ENCODE peak calls at places on chromosome 17, in seven cellular contexts. F is trophoblast cell, W is H1, K is H9, O is IMR-90, D is mesendoderm, I is neuronal stem cell. G is an unnamed sample.

GRCh38 chr17:16108858-16109257 is 106.5 kb downstream of the NCOR1 start:
- DNase-seq in F (no peak), W (no peak), K (no peak), O (no peak), D (no peak), I (no peak), G (no peak)

GRCh38 chr17:2011421-2012371 is 13.4 kb downstream of the RTN4RL1 start:
- DNase-seq in F (no peak), W (no peak), K (peak), O (no peak), D (peak), I (no peak), G (no peak)

GRCh38 chr17:48131216-48131824 is 23.8 kb downstream of the SNX11 start:
- DNase-seq in F (peak), W (peak), K (peak), O (peak), D (peak), I (peak), G (peak)

GRCh38 chr17:33385713-33386112 is 92.6 kb upstream of the ASIC2 start:
- DNase-seq in F (peak), W (no peak), K (no peak), O (no peak), D (peak), I (no peak), G (no peak)

GRCh38 chr17:44345497-44346026 is 460 bp downstream of the GRN start:
- DNase-seq in F (peak), W (peak), K (peak), O (peak), D (peak), I (peak), G (peak)

GRCh38 chr17:75738218-75738802 is 17.1 kb downstream of the ITGB4 start:
- DNase-seq in F (no peak), W (no peak), K (no peak), O (peak), D (no peak), I (no peak), G (no peak)

GRCh38 chr17:77602062-77602746 is 356.3 kb upstream of the TNRC6C start:
- DNase-seq in F (no peak), W (peak), K (peak), O (peak), D (no peak), I (no peak), G (peak)

GRCh38 chr17:68733241-68734176 is 132.3 kb upstream of the FAM20A start:
- DNase-seq in F (peak), W (no peak), K (peak), O (peak), D (peak), I (peak), G (peak)

GRCh38 chr17:52678211-52678610 is 519.7 kb upstream of the CA10 start:
- DNase-seq in F (peak), W (no peak), K (no peak), O (no peak), D (no peak), I (no peak), G (no peak)

GRCh38 chr17:80292557-80292956 is 31.9 kb downstream of the RNF213 start:
- DNase-seq in F (no peak), W (no peak), K (no peak), O (no peak), D (no peak), I (no peak), G (peak)

GRCh38 chr17:78875331-78875730 is 27.7 kb downstream of the CEP295NL start:
- DNase-seq in F (no peak), W (no peak), K (no peak), O (no peak), D (no peak), I (no peak), G (no peak)

GRCh38 chr17:65455972-65456343 is 105.5 kb downstream of the AXIN2 start:
- DNase-seq in F (no peak), W (peak), K (peak), O (peak), D (peak), I (no peak), G (no peak)

GRCh38 chr17:77728871-77729270 is 229.6 kb upstream of the TNRC6C start:
- DNase-seq in F (no peak), W (peak), K (peak), O (no peak), D (no peak), I (no peak), G (no peak)

GRCh38 chr17:17186551-17187505 is 19.3 kb downstream of the PLD6 start:
- DNase-seq in F (peak), W (no peak), K (no peak), O (no peak), D (peak), I (no peak), G (no peak)

GRCh38 chr17:1003972-1004768 is 7.2 kb downstream of the TIMM22 start:
- DNase-seq in F (no peak), W (no peak), K (no peak), O (no peak), D (no peak), I (no peak), G (peak)

GRCh38 chr17:29166507-29166887 is 13.7 kb downstream of the MYO18A start:
- DNase-seq in F (no peak), W (no peak), K (no peak), O (no peak), D (no peak), I (no peak), G (no peak)

GRCh38 chr17:32267690-32268205 is 2.1 kb downstream of the RHBDL3 start:
- DNase-seq in F (no peak), W (peak), K (peak), O (no peak), D (peak), I (no peak), G (peak)

GRCh38 chr17:76530489-76530814 is 7.1 kb downstream of the CYGB start:
- DNase-seq in F (no peak), W (no peak), K (no peak), O (no peak), D (no peak), I (no peak), G (no peak)

GRCh38 chr17:77160877-77161530 is 20.2 kb downstream of the SEC14L1 start:
- DNase-seq in F (no peak), W (no peak), K (no peak), O (no peak), D (no peak), I (no peak), G (no peak)

GRCh38 chr17:30823425-30823824 is 1.1 kb downstream of the CRLF3 start:
- DNase-seq in F (no peak), W (no peak), K (no peak), O (no peak), D (no peak), I (no peak), G (peak)

GRCh38 chr17:53150101-53150698 is 672.5 kb upstream of the KIF2B start:
- DNase-seq in F (no peak), W (no peak), K (no peak), O (no peak), D (peak), I (no peak), G (no peak)

GRCh38 chr17:17042381-17042736 is at the start of gene MPRIP:
- DNase-seq in F (no peak), W (no peak), K (no peak), O (no peak), D (no peak), I (no peak), G (no peak)

GRCh38 chr17:38879878-38880727 is 10.2 kb downstream of the LASP1 start:
- DNase-seq in F (no peak), W (peak), K (peak), O (peak), D (peak), I (no peak), G (peak)

GRCh38 chr17:21036361-21036881 is 6.4 kb downstream of the USP22 start:
- DNase-seq in F (no peak), W (no peak), K (no peak), O (peak), D (no peak), I (no peak), G (peak)

GRCh38 chr17:410674-411401 is 58.2 kb upstream of the RPH3AL start:
- DNase-seq in F (no peak), W (peak), K (peak), O (peak), D (peak), I (peak), G (peak)

GRCh38 chr17:46915596-46915995 is 7.4 kb upstream of the GOSR2 start:
- DNase-seq in F (peak), W (no peak), K (no peak), O (no peak), D (no peak), I (no peak), G (no peak)

GRCh38 chr17:56521439-56522141 is 71.9 kb upstream of the NOG start:
- DNase-seq in F (no peak), W (peak), K (peak), O (no peak), D (no peak), I (no peak), G (no peak)
- H2AK5ac ChIP-seq in F (no peak), W (no peak), K (no peak), O (no peak), D (no peak), I (no peak), G (no peak)

GRCh38 chr17:64341181-64341580 is 49.5 kb downstream of the PECAM1 start:
- DNase-seq in F (no peak), W (no peak), K (no peak), O (no peak), D (no peak), I (no peak), G (no peak)
- H4K8ac ChIP-seq in F (no peak), W (no peak), K (no peak), O (no peak), D (no peak), I (no peak), G (no peak)

GRCh38 chr17:10757658-10758057 is 27.8 kb upstream of the TMEM220 start:
- DNase-seq in F (no peak), W (no peak), K (no peak), O (no peak), D (no peak), I (no peak), G (no peak)
- H2AK5ac ChIP-seq in F (no peak), W (no peak), K (no peak), O (no peak), D (no peak), I (peak), G (no peak)

GRCh38 chr17:42709561-42709960 is 27.2 kb downstream of the CNTNAP1 start:
- DNase-seq in F (no peak), W (no peak), K (no peak), O (no peak), D (no peak), I (no peak), G (no peak)
- H4K8ac ChIP-seq in F (no peak), W (no peak), K (no peak), O (no peak), D (no peak), I (no peak), G (no peak)

G was measured in mesenchymal stem cell.